ENCODE peak calls at places on chromosomes 13 and 19, in eight cellular contexts. Z, U, J, V, P, W, A and Y are unnamed samples.
A peak's percentile ranks its signal among the peaks of the same experiment; 100 is the strongest.

GRCh38 chr13:114222461-114222968 is 12.2 kb upstream of the CDC16 start:
- DNase-seq in W (no peak), Z (no peak), J (no peak), P (peak; percentile 67), V (no peak), A (peak; percentile 82), U (peak; percentile 48), Y (peak; percentile 57)

GRCh38 chr19:35862528-35862927 is 5.8 kb downstream of the KIRREL2 start:
- DNase-seq in W (no peak), J (no peak), A (no peak), P (peak; percentile 42), U (no peak), V (no peak), Z (no peak), Y (peak; percentile 44)

GRCh38 chr13:95251641-95252040 is 49.6 kb downstream of the ABCC4 start:
- DNase-seq in Z (no peak), A (no peak), W (no peak), U (no peak), J (no peak), V (no peak), P (no peak), Y (no peak)

GRCh38 chr19:45402469-45403070 is 2.3 kb downstream of the PPP1R13L start:
- DNase-seq in Z (no peak), A (peak; percentile 80), J (no peak), P (peak; percentile 65), V (peak; percentile 64), W (peak; percentile 76), U (no peak), Y (no peak)

GRCh38 chr13:65909501-65909900 is 1320.6 kb downstream of the PCDH9 start:
- DNase-seq in U (no peak), J (no peak), W (no peak), P (no peak), V (no peak), Z (no peak), A (no peak), Y (no peak)

GRCh38 chr13:105291987-105292386 is 1243.5 kb downstream of the EFNB2 start:
- DNase-seq in W (no peak), U (no peak), A (no peak), V (no peak), P (no peak), J (no peak), Z (no peak), Y (no peak)

GRCh38 chr19:42097461-42097860 is 21.5 kb downstream of the ZNF574 start:
- DNase-seq in Z (no peak), J (no peak), W (no peak), U (no peak), A (no peak), V (no peak), P (no peak), Y (no peak)

GRCh38 chr19:7545295-7545694 is 9.8 kb downstream of the PNPLA6 start:
- DNase-seq in V (no peak), J (no peak), Z (no peak), A (no peak), U (no peak), P (no peak), W (no peak), Y (no peak)

GRCh38 chr19:31294189-31294588 is 55.0 kb downstream of the TSHZ3 start:
- DNase-seq in U (no peak), W (no peak), V (no peak), A (no peak), Z (no peak), P (no peak), J (no peak), Y (no peak)

GRCh38 chr19:1265611-1266115 is 3.5 kb upstream of the CIRBP start:
- DNase-seq in U (peak; percentile 80), V (peak; percentile 94), J (peak; percentile 39), W (peak; percentile 60), A (no peak), P (peak; percentile 52), Z (peak; percentile 58), Y (no peak)

GRCh38 chr13:47564041-47564440 is 437.0 kb downstream of the SUCLA2 start:
- DNase-seq in J (no peak), Z (no peak), W (no peak), U (no peak), P (no peak), A (no peak), V (no peak), Y (no peak)

GRCh38 chr13:50587839-50588373 is 255.6 kb downstream of the DLEU7 start:
- DNase-seq in W (no peak), P (no peak), A (no peak), U (no peak), V (no peak), J (no peak), Z (no peak), Y (no peak)

GRCh38 chr13:46146898-46147297 is 35.1 kb downstream of the LCP1 start:
- DNase-seq in U (no peak), A (peak; percentile 48), V (no peak), J (no peak), Z (no peak), W (no peak), P (no peak), Y (peak; percentile 21)

GRCh38 chr19:30799854-30800755 is 427.9 kb downstream of the ZNF536 start:
- DNase-seq in V (peak; percentile 68), J (peak; percentile 31), A (peak; percentile 75), W (no peak), U (no peak), P (no peak), Z (peak; percentile 3), Y (peak; percentile 75)

GRCh38 chr13:91167706-91168459 is 179.6 kb upstream of the MIR17HG start:
- DNase-seq in W (no peak), J (no peak), V (no peak), Z (no peak), U (no peak), P (no peak), A (no peak), Y (no peak)

GRCh38 chr13:94947392-94947791 is 235.0 kb upstream of the SOX21 start:
- DNase-seq in W (no peak), Z (no peak), U (no peak), A (no peak), J (no peak), P (no peak), V (no peak), Y (no peak)

GRCh38 chr13:41040584-41041334 is 20.6 kb upstream of the WBP4 start:
- DNase-seq in A (no peak), Z (no peak), J (no peak), V (no peak), W (no peak), U (peak; percentile 16), P (no peak), Y (no peak)

GRCh38 chr13:111630411-111630810 is 310.0 kb downstream of the TEX29 start:
- DNase-seq in V (peak; percentile 16), P (no peak), U (no peak), J (no peak), W (no peak), A (no peak), Z (no peak), Y (no peak)

GRCh38 chr19:35897706-35898451 is 2.5 kb downstream of the NFKBID start:
- DNase-seq in J (no peak), V (no peak), P (no peak), U (no peak), A (no peak), W (no peak), Z (no peak), Y (no peak)

GRCh38 chr19:29383696-29384095 is 142.1 kb upstream of the VSTM2B start:
- DNase-seq in Z (no peak), V (no peak), P (no peak), U (no peak), A (no peak), J (no peak), W (no peak), Y (no peak)

GRCh38 chr13:99353836-99354235 is 46.6 kb upstream of the GPR183 start:
- DNase-seq in A (no peak), P (no peak), Z (peak; percentile 61), J (no peak), V (no peak), W (no peak), U (peak; percentile 46), Y (no peak)